ENCODE peak calls at places on chromosomes 1 and 21, in six cellular contexts. One of them, this sample, is unnamed.

GRCh38 chr1:104699433-104699832 is 949.7 kb downstream of the AMY1C start:
- DNase-seq in mesendoderm: no peak
- DNase-seq in cardiac muscle cell: no peak
- DNase-seq in aorta: no peak
- DNase-seq in heart right ventricle: no peak
- DNase-seq in psoas muscle: no peak
- DNase-seq in this sample: no peak

GRCh38 chr1:99469641-99470040 is 176.3 kb upstream of the PALMD start:
- DNase-seq in mesendoderm: no peak
- DNase-seq in cardiac muscle cell: no peak
- DNase-seq in aorta: no peak
- DNase-seq in heart right ventricle: no peak
- DNase-seq in psoas muscle: no peak
- DNase-seq in this sample: no peak

GRCh38 chr21:41283211-41283818 is 33.3 kb upstream of the FAM3B start:
- DNase-seq in mesendoderm: peak; percentile 79
- DNase-seq in cardiac muscle cell: peak; percentile 75
- DNase-seq in aorta: no peak
- DNase-seq in heart right ventricle: no peak
- DNase-seq in psoas muscle: no peak
- DNase-seq in this sample: peak; percentile 77

GRCh38 chr1:182520746-182521145 is 68.3 kb downstream of the RNASEL start:
- DNase-seq in mesendoderm: no peak
- DNase-seq in cardiac muscle cell: no peak
- DNase-seq in aorta: no peak
- DNase-seq in heart right ventricle: no peak
- DNase-seq in psoas muscle: no peak
- DNase-seq in this sample: no peak

GRCh38 chr1:214123061-214123784 is 135.4 kb downstream of the PROX1 start:
- DNase-seq in mesendoderm: peak; percentile 97
- DNase-seq in cardiac muscle cell: peak; percentile 82
- DNase-seq in aorta: no peak
- DNase-seq in heart right ventricle: no peak
- DNase-seq in psoas muscle: no peak
- DNase-seq in this sample: peak; percentile 81

GRCh38 chr1:18012686-18013085 is 94.9 kb upstream of the IGSF21 start:
- DNase-seq in mesendoderm: peak; percentile 3
- DNase-seq in cardiac muscle cell: no peak
- DNase-seq in aorta: no peak
- DNase-seq in heart right ventricle: no peak
- DNase-seq in psoas muscle: no peak
- DNase-seq in this sample: no peak

GRCh38 chr21:16343776-16344175 is 614.0 kb downstream of the USP25 start:
- DNase-seq in mesendoderm: peak; percentile 33
- DNase-seq in cardiac muscle cell: peak; percentile 6
- DNase-seq in aorta: no peak
- DNase-seq in heart right ventricle: no peak
- DNase-seq in psoas muscle: no peak
- DNase-seq in this sample: no peak

GRCh38 chr1:59972216-59972924 is 45.8 kb upstream of the CYP2J2 start:
- DNase-seq in mesendoderm: no peak
- DNase-seq in cardiac muscle cell: no peak
- DNase-seq in aorta: no peak
- DNase-seq in heart right ventricle: no peak
- DNase-seq in psoas muscle: no peak
- DNase-seq in this sample: no peak

GRCh38 chr1:76136894-76137293 is 62.3 kb downstream of the ST6GALNAC3 start:
- DNase-seq in mesendoderm: no peak
- DNase-seq in cardiac muscle cell: no peak
- DNase-seq in aorta: no peak
- DNase-seq in heart right ventricle: no peak
- DNase-seq in psoas muscle: no peak
- DNase-seq in this sample: no peak

DNA sequence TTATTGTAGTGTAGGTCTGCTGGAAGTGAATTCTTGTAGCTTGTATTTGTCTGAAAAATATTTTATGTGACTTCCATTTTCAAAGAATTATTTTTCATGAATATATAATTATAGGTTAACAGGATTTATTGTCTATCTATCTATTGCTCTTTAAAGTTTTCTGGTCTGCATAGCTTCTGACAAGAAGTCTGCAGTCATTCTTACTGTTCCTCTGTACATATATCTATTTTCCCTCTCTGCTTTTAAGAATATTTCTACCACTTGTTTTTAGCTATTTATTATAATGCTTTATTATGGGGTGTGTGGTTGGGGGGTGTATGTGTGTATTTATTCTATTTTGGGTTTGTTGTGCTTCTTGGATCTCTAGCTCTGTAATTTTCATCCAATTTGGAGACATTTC is 77.4 kb downstream of the ETS2 start:
- DNase-seq in mesendoderm: no peak
- DNase-seq in cardiac muscle cell: no peak
- DNase-seq in aorta: no peak
- DNase-seq in heart right ventricle: no peak
- DNase-seq in psoas muscle: no peak
- DNase-seq in this sample: no peak
- H3K4me3 ChIP-seq in mesendoderm: no peak overlapping the region
- H3K4me3 ChIP-seq in cardiac muscle cell: no peak overlapping the region
- H3K4me3 ChIP-seq in aorta: no peak overlapping the region
- H3K4me3 ChIP-seq in heart right ventricle: no peak overlapping the region
- H3K4me3 ChIP-seq in psoas muscle: no peak overlapping the region
- H3K4me3 ChIP-seq in this sample: no peak overlapping the region

GRCh38 chr21:33761104-33762036 is 119.1 kb downstream of the ITSN1 start:
- DNase-seq in mesendoderm: peak; percentile 54
- DNase-seq in cardiac muscle cell: peak; percentile 6
- DNase-seq in aorta: peak; percentile 57
- DNase-seq in heart right ventricle: no peak
- DNase-seq in psoas muscle: no peak
- DNase-seq in this sample: no peak
- H3K4me3 ChIP-seq in mesendoderm: no peak overlapping the region
- H3K4me3 ChIP-seq in cardiac muscle cell: no peak overlapping the region
- H3K4me3 ChIP-seq in aorta: no peak overlapping the region
- H3K4me3 ChIP-seq in heart right ventricle: peak overlapping the region; percentile 11
- H3K4me3 ChIP-seq in psoas muscle: peak overlapping the region; percentile 5
- H3K4me3 ChIP-seq in this sample: no peak overlapping the region

GRCh38 chr1:24150228-24151174 is 7.6 kb upstream of the IL22RA1 start:
- DNase-seq in mesendoderm: peak; percentile 96
- DNase-seq in cardiac muscle cell: peak; percentile 88
- DNase-seq in aorta: peak; percentile 91
- DNase-seq in heart right ventricle: peak; percentile 88
- DNase-seq in psoas muscle: peak; percentile 92
- DNase-seq in this sample: peak; percentile 91
- H3K4me3 ChIP-seq in mesendoderm: no peak overlapping the region
- H3K4me3 ChIP-seq in cardiac muscle cell: peak overlapping the region; percentile 11
- H3K4me3 ChIP-seq in aorta: no peak overlapping the region
- H3K4me3 ChIP-seq in heart right ventricle: no peak overlapping the region
- H3K4me3 ChIP-seq in psoas muscle: peak overlapping the region; percentile 41
- H3K4me3 ChIP-seq in this sample: peak overlapping the region; percentile 25

GRCh38 chr1:68083686-68084085 is 33.3 kb upstream of the DIRAS3 start:
- DNase-seq in mesendoderm: no peak
- DNase-seq in cardiac muscle cell: no peak
- DNase-seq in aorta: no peak
- DNase-seq in heart right ventricle: no peak
- DNase-seq in psoas muscle: no peak
- DNase-seq in this sample: no peak

GRCh38 chr1:68085752-68086151 is 35.3 kb upstream of the DIRAS3 start:
- DNase-seq in mesendoderm: no peak
- DNase-seq in cardiac muscle cell: no peak
- DNase-seq in aorta: no peak
- DNase-seq in heart right ventricle: no peak
- DNase-seq in psoas muscle: no peak
- DNase-seq in this sample: no peak

GRCh38 chr1:68078647-68079046 is 28.2 kb upstream of the DIRAS3 start:
- DNase-seq in mesendoderm: no peak
- DNase-seq in cardiac muscle cell: no peak
- DNase-seq in aorta: no peak
- DNase-seq in heart right ventricle: no peak
- DNase-seq in psoas muscle: no peak
- DNase-seq in this sample: no peak

GRCh38 chr1:68087184-68087583 is 36.8 kb upstream of the DIRAS3 start:
- DNase-seq in mesendoderm: no peak
- DNase-seq in cardiac muscle cell: no peak
- DNase-seq in aorta: no peak
- DNase-seq in heart right ventricle: no peak
- DNase-seq in psoas muscle: no peak
- DNase-seq in this sample: no peak

DNA sequence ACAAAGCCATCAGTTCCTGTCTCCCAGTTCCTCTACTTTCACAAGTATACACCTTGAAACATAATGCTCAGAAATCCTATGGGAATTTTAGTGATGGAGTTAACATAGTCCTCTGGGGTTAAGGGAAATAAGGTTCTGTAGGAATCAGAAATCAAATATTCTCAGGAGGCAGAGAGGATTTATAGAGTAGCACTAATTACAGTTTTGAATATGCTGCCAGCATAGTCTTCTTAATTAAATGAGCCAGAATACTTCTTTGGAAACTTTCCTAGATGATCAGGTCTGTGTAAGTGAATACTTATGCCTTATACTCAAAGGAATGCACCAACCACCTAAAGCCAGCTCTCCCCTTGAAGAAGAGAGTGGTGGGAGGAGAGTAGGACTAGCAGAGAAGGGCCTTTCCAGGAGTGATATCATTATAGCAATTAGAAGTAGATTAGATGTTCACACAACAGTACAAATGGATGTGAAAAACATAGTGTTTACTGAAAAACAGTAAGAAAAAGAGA is 31.4 kb upstream of the DIRAS3 start:
- DNase-seq in mesendoderm: no peak
- DNase-seq in cardiac muscle cell: no peak
- DNase-seq in aorta: no peak
- DNase-seq in heart right ventricle: no peak
- DNase-seq in psoas muscle: no peak
- DNase-seq in this sample: no peak
- H3K4me3 ChIP-seq in mesendoderm: no peak overlapping the region
- H3K4me3 ChIP-seq in cardiac muscle cell: no peak overlapping the region
- H3K4me3 ChIP-seq in aorta: no peak overlapping the region
- H3K4me3 ChIP-seq in heart right ventricle: no peak overlapping the region
- H3K4me3 ChIP-seq in psoas muscle: no peak overlapping the region
- H3K4me3 ChIP-seq in this sample: no peak overlapping the region

GRCh38 chr1:110151175-110151715 is 951 bp downstream of the SLC6A17 start:
- DNase-seq in mesendoderm: no peak
- DNase-seq in cardiac muscle cell: no peak
- DNase-seq in aorta: no peak
- DNase-seq in heart right ventricle: no peak
- DNase-seq in psoas muscle: no peak
- DNase-seq in this sample: peak; percentile 78
- H3K4me3 ChIP-seq in mesendoderm: no peak overlapping the region
- H3K4me3 ChIP-seq in cardiac muscle cell: peak overlapping the region; percentile 32
- H3K4me3 ChIP-seq in aorta: no peak overlapping the region
- H3K4me3 ChIP-seq in heart right ventricle: peak overlapping the region; percentile 38
- H3K4me3 ChIP-seq in psoas muscle: peak overlapping the region; percentile 49
- H3K4me3 ChIP-seq in this sample: peak overlapping the region; percentile 46

GRCh38 chr1:206575894-206576737 is 36.1 kb downstream of the EIF2D start:
- DNase-seq in mesendoderm: no peak
- DNase-seq in cardiac muscle cell: no peak
- DNase-seq in aorta: no peak
- DNase-seq in heart right ventricle: no peak
- DNase-seq in psoas muscle: no peak
- DNase-seq in this sample: no peak
- H3K4me3 ChIP-seq in mesendoderm: no peak overlapping the region
- H3K4me3 ChIP-seq in cardiac muscle cell: no peak overlapping the region
- H3K4me3 ChIP-seq in aorta: no peak overlapping the region
- H3K4me3 ChIP-seq in heart right ventricle: no peak overlapping the region
- H3K4me3 ChIP-seq in psoas muscle: no peak overlapping the region
- H3K4me3 ChIP-seq in this sample: no peak overlapping the region

GRCh38 chr1:109309347-109309746 is 2.5 kb upstream of the MYBPHL start:
- DNase-seq in mesendoderm: no peak
- DNase-seq in cardiac muscle cell: no peak
- DNase-seq in aorta: no peak
- DNase-seq in heart right ventricle: no peak
- DNase-seq in psoas muscle: no peak
- DNase-seq in this sample: no peak
- H3K4me3 ChIP-seq in mesendoderm: no peak overlapping the region
- H3K4me3 ChIP-seq in cardiac muscle cell: no peak overlapping the region
- H3K4me3 ChIP-seq in aorta: no peak overlapping the region
- H3K4me3 ChIP-seq in heart right ventricle: no peak overlapping the region
- H3K4me3 ChIP-seq in psoas muscle: no peak overlapping the region
- H3K4me3 ChIP-seq in this sample: no peak overlapping the region

DNA sequence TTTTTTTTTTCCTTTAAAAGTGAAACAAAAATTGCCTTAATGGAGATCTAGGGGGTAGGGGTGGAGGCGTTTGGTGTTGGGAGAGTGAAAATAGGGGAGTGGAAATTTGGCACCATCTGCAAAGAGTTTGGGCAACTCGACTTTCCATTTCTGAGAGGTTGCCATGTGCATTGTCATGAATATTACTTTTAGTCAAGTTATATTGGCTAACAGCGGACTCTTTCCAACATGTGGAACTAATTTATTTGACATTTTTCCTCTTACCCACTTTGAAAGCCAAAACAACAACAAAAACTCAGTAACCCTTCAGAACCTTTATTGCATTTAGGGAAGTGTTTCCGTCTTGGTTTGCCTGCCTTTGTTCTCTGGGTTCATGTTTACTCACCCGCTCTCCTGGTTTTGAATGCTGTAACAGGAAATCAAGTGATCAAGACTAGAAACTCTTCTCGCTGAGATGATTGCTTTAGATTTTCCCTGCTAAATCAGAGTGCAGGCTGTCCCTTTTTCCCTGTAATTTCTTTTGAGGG is 70.4 kb downstream of the CACHD1 start:
- DNase-seq in mesendoderm: peak; percentile 49
- DNase-seq in cardiac muscle cell: no peak
- DNase-seq in aorta: no peak
- DNase-seq in heart right ventricle: no peak
- DNase-seq in psoas muscle: no peak
- DNase-seq in this sample: no peak
- H3K4me3 ChIP-seq in mesendoderm: no peak overlapping the region
- H3K4me3 ChIP-seq in cardiac muscle cell: no peak overlapping the region
- H3K4me3 ChIP-seq in aorta: no peak overlapping the region
- H3K4me3 ChIP-seq in heart right ventricle: peak overlapping the region; percentile 45
- H3K4me3 ChIP-seq in psoas muscle: peak overlapping the region; percentile 35
- H3K4me3 ChIP-seq in this sample: no peak overlapping the region